ENCODE peak calls at places on chromosome 12, in eight cellular contexts. Z is right lobe of liver; T is heart right ventricle; N is CD8-positive, alpha-beta memory T cell; M is spleen; H is tibial artery; W is tibial nerve; Q is sigmoid colon. C is an unnamed sample.
A peak's percentile ranks its signal among the peaks of the same experiment; 100 is the strongest.

GRCh38 chr12:2490746-2491145 is 304.0 kb upstream of the FKBP4 start:
- DNase-seq in Z (no peak), H (no peak), M (no peak), Q (no peak), T (no peak), N (no peak), W (no peak), C (no peak)

GRCh38 chr12:116434155-116435065 is 124.8 kb upstream of the MAP1LC3B2 start:
- DNase-seq in T (peak; percentile 77), Q (peak; percentile 95), Z (peak; percentile 53), H (peak; percentile 92), M (no peak), W (peak; percentile 78), N (no peak), C (no peak)

GRCh38 chr12:2494490-2495192 is 300.1 kb upstream of the FKBP4 start:
- DNase-seq in Q (peak; percentile 78), Z (no peak), M (no peak), N (no peak), W (no peak), T (no peak), H (peak; percentile 45), C (no peak)

GRCh38 chr12:127396720-127397119 is 870.2 kb upstream of the TMEM132C start:
- DNase-seq in M (no peak), N (no peak), T (no peak), W (no peak), Q (no peak), H (no peak), Z (no peak), C (no peak)

GRCh38 chr12:112979281-112979680 is 962 bp downstream of the OAS2 start:
- DNase-seq in N (no peak), Z (no peak), H (peak; percentile 35), W (no peak), T (no peak), Q (no peak), M (peak; percentile 84), C (no peak)

GRCh38 chr12:20931894-20932293 is 121.4 kb downstream of the SLCO1B3 start:
- DNase-seq in T (no peak), W (no peak), Q (no peak), M (no peak), Z (no peak), H (no peak), N (no peak), C (no peak)

GRCh38 chr12:49543914-49544815 is 5.3 kb downstream of the KCNH3 start:
- DNase-seq in T (no peak), M (peak; percentile 74), W (no peak), Q (no peak), N (no peak), Z (no peak), H (no peak), C (peak; percentile 62)

GRCh38 chr12:101087903-101088302 is 122.1 kb downstream of the SLC5A8 start:
- DNase-seq in T (no peak), N (no peak), Z (no peak), H (no peak), M (no peak), W (no peak), Q (no peak), C (no peak)

GRCh38 chr12:40988831-40989230 is 199.3 kb upstream of the PDZRN4 start:
- DNase-seq in M (no peak), Z (no peak), H (no peak), Q (no peak), T (no peak), N (no peak), W (no peak), C (no peak)

GRCh38 chr12:15757553-15758255 is 31.5 kb downstream of the EPS8 start:
- DNase-seq in H (peak; percentile 30), M (no peak), T (no peak), N (no peak), W (no peak), Z (no peak), Q (no peak), C (no peak)

GRCh38 chr12:6951551-6952120 is 480 bp downstream of the PTPN6 start:
- DNase-seq in W (no peak), H (no peak), M (no peak), Z (peak; percentile 22), T (no peak), N (no peak), Q (peak; percentile 56), C (no peak)

GRCh38 chr12:24069532-24070395 is 120.3 kb upstream of the SOX5 start:
- DNase-seq in T (no peak), H (no peak), Q (no peak), Z (peak; percentile 51), W (no peak), M (no peak), N (no peak), C (no peak)

GRCh38 chr12:92784795-92785562 is 82.2 kb downstream of the PLEKHG7 start:
- DNase-seq in H (no peak), M (no peak), Z (no peak), W (no peak), N (no peak), Q (no peak), T (no peak), C (peak; percentile 28)

GRCh38 chr12:28267920-28268680 is 77.8 kb downstream of the CCDC91 start:
- DNase-seq in W (no peak), H (no peak), Q (no peak), N (no peak), Z (no peak), T (no peak), M (no peak), C (no peak)

GRCh38 chr12:104372048-104372720 is 68.6 kb downstream of the EID3 start:
- DNase-seq in W (no peak), Z (no peak), M (peak; percentile 81), H (no peak), Q (no peak), N (peak; percentile 2), T (no peak), C (no peak)

GRCh38 chr12:46963977-46964376 is 115.4 kb upstream of the PCED1B start:
- DNase-seq in M (no peak), Q (no peak), T (no peak), N (no peak), H (no peak), Z (no peak), W (no peak), C (no peak)

GRCh38 chr12:2376855-2377657 is 324.3 kb downstream of the CACNA1C start:
- DNase-seq in W (no peak), Z (no peak), M (no peak), N (no peak), T (no peak), Q (peak; percentile 48), H (no peak), C (no peak)

GRCh38 chr12:3838065-3838464 is 35.1 kb downstream of the PARP11 start:
- DNase-seq in M (no peak), W (no peak), Q (no peak), N (no peak), Z (no peak), T (no peak), H (no peak), C (no peak)

GRCh38 chr12:90831712-90832111 is 123.3 kb downstream of the CCER1 start:
- DNase-seq in Q (no peak), Z (no peak), M (no peak), T (no peak), W (no peak), H (no peak), N (no peak), C (no peak)

GRCh38 chr12:11862794-11863193 is 207.9 kb upstream of the BCL2L14 start:
- DNase-seq in W (no peak), M (no peak), N (no peak), Z (no peak), T (no peak), H (no peak), Q (no peak), C (no peak)

GRCh38 chr12:105492591-105492990 is 162.1 kb downstream of the C12orf75 start:
- DNase-seq in H (no peak), Q (no peak), N (no peak), T (no peak), M (no peak), W (no peak), Z (no peak), C (no peak)

GRCh38 chr12:97396989-97397388 is 65.6 kb upstream of the RMST start:
- DNase-seq in Z (no peak), N (no peak), H (no peak), W (no peak), M (no peak), T (no peak), Q (no peak), C (no peak)

GRCh38 chr12:54991992-54992377 is 7.4 kb upstream of the TESPA1 start:
- DNase-seq in T (no peak), Q (no peak), M (no peak), W (no peak), Z (no peak), H (no peak), N (no peak), C (no peak)
- H3K27ac ChIP-seq in T (no peak overlapping the region), Q (no peak overlapping the region), M (peak overlapping the region; percentile 69), W (no peak overlapping the region), Z (no peak overlapping the region), H (no peak overlapping the region), N (no peak overlapping the region), C (no peak overlapping the region)

DNA sequence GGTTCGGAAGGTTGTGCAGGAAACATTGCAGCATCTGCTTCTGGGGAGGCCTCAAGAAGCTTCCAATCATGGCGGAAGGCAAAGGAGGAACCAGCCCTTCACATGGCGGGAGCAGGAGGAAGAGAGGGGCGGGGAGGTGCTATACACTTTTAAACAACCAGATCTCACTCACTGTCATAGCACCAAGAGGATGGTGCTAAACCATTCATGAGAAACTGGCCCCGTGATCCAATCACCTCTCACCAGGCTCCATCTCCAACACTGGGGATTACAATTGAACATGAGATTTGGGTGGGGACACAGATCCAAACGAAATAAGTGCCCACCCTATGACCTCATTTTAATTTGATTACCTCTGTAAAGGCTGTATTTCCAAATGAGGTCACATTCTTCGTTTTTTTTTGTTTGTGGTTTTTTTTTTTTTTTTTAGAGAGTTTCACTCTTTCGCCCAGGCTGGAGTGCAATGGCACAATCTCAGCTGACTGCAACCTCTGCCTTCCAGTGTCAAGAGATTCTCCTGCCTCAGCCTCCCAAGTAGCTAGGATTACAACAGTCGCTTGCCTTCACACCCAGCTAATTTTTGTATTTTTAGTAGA is 11.4 kb upstream of the ORAI1 start:
- DNase-seq in Q (no peak), M (no peak), W (no peak), N (peak; percentile 8), Z (no peak), T (no peak), H (no peak), C (no peak)
- H3K27ac ChIP-seq in Q (no peak overlapping the region), M (no peak overlapping the region), W (no peak overlapping the region), N (no peak overlapping the region), Z (no peak overlapping the region), T (no peak overlapping the region), H (no peak overlapping the region), C (no peak overlapping the region)

DNA sequence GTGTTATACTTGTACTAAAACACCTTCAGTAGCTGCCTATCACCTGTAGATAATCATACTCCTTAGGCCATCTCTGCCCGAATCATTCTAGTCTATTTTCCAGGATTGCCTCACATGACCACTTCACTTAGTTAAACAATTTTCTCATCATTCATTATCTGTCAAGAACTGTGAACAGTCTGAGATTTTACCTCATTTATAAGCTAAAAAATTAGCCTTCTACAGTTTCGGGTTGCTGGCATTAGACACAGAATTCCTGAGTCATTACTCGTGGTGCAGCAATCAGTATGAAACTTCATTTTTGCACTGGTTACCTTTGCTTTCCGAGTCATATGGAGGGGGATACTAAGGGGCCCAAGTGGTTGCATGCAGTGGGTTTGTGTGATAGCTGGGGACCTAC is 57.6 kb upstream of the OTOGL start:
- DNase-seq in W (no peak), N (no peak), Q (no peak), Z (no peak), H (no peak), T (no peak), M (no peak), C (no peak)
- H3K27ac ChIP-seq in W (no peak overlapping the region), N (no peak overlapping the region), Q (peak overlapping the region; percentile 72), Z (no peak overlapping the region), H (peak overlapping the region; percentile 72), T (no peak overlapping the region), M (no peak overlapping the region), C (no peak overlapping the region)

GRCh38 chr12:31370645-31371620 is 45.0 kb upstream of the SINHCAF start:
- DNase-seq in M (peak; percentile 9), Z (no peak), W (no peak), T (no peak), Q (no peak), N (no peak), H (no peak), C (no peak)
- H3K27ac ChIP-seq in M (no peak overlapping the region), Z (no peak overlapping the region), W (no peak overlapping the region), T (peak overlapping the region; percentile 2), Q (peak overlapping the region; percentile 26), N (no peak overlapping the region), H (peak overlapping the region; percentile 47), C (no peak overlapping the region)